ENCODE peak calls at places on chromosomes 11 and 22, in five cellular contexts. One of them, this sample, is unnamed.

GRCh38 chr11:34358258-34358665 is 452 bp upstream of the ABTB2 start:
- DNase-seq in posterior cingulate gyrus: no peak
- DNase-seq in MV-4-11: no peak
- DNase-seq in cardiac muscle cell: peak
- DNase-seq in fibroblast of lung: peak
- DNase-seq in this sample: peak

GRCh38 chr11:92035488-92035887 is 189.1 kb upstream of the FAT3 start:
- DNase-seq in posterior cingulate gyrus: no peak
- DNase-seq in MV-4-11: no peak
- DNase-seq in cardiac muscle cell: no peak
- DNase-seq in fibroblast of lung: no peak
- DNase-seq in this sample: no peak

GRCh38 chr11:8732276-8732675 is 49.7 kb downstream of the RPL27A start:
- DNase-seq in posterior cingulate gyrus: no peak
- DNase-seq in MV-4-11: peak
- DNase-seq in cardiac muscle cell: no peak
- DNase-seq in fibroblast of lung: no peak
- DNase-seq in this sample: no peak

GRCh38 chr11:116535954-116536353 is 236.8 kb downstream of the BUD13 start:
- DNase-seq in posterior cingulate gyrus: no peak
- DNase-seq in MV-4-11: no peak
- DNase-seq in cardiac muscle cell: no peak
- DNase-seq in fibroblast of lung: no peak
- DNase-seq in this sample: no peak

GRCh38 chr11:68342459-68343158 is 30.2 kb downstream of the LRP5 start:
- DNase-seq in posterior cingulate gyrus: no peak
- DNase-seq in MV-4-11: no peak
- DNase-seq in cardiac muscle cell: no peak
- DNase-seq in fibroblast of lung: peak
- DNase-seq in this sample: no peak

GRCh38 chr11:115765803-115766239 is 261.6 kb upstream of the CADM1 start:
- DNase-seq in posterior cingulate gyrus: no peak
- DNase-seq in MV-4-11: peak
- DNase-seq in cardiac muscle cell: no peak
- DNase-seq in fibroblast of lung: peak
- DNase-seq in this sample: no peak

GRCh38 chr11:124518900-124519541 is 24.4 kb downstream of the OR8B12 start:
- DNase-seq in posterior cingulate gyrus: no peak
- DNase-seq in MV-4-11: peak
- DNase-seq in cardiac muscle cell: no peak
- DNase-seq in fibroblast of lung: peak
- DNase-seq in this sample: no peak

GRCh38 chr11:119795231-119795630 is 66.2 kb upstream of the NECTIN1 start:
- DNase-seq in posterior cingulate gyrus: peak
- DNase-seq in MV-4-11: no peak
- DNase-seq in cardiac muscle cell: no peak
- DNase-seq in fibroblast of lung: peak
- DNase-seq in this sample: no peak

GRCh38 chr11:67371549-67372231 is 1.7 kb downstream of the CLCF1 start:
- DNase-seq in posterior cingulate gyrus: no peak
- DNase-seq in MV-4-11: peak
- DNase-seq in cardiac muscle cell: peak
- DNase-seq in fibroblast of lung: peak
- DNase-seq in this sample: peak

GRCh38 chr11:88103337-88104206 is 71.7 kb downstream of the RAB38 start:
- DNase-seq in posterior cingulate gyrus: no peak
- DNase-seq in MV-4-11: peak
- DNase-seq in cardiac muscle cell: peak
- DNase-seq in fibroblast of lung: peak
- DNase-seq in this sample: peak

GRCh38 chr11:68965901-68966868 is 14.6 kb downstream of the MRGPRD start:
- DNase-seq in posterior cingulate gyrus: peak
- DNase-seq in MV-4-11: no peak
- DNase-seq in cardiac muscle cell: no peak
- DNase-seq in fibroblast of lung: no peak
- DNase-seq in this sample: no peak

GRCh38 chr11:85823816-85824215 is 12.9 kb upstream of the SYTL2 start:
- DNase-seq in posterior cingulate gyrus: no peak
- DNase-seq in MV-4-11: no peak
- DNase-seq in cardiac muscle cell: no peak
- DNase-seq in fibroblast of lung: no peak
- DNase-seq in this sample: no peak

GRCh38 chr11:4539603-4540219 is 5.3 kb upstream of the OR52M1 start:
- DNase-seq in posterior cingulate gyrus: no peak
- DNase-seq in MV-4-11: no peak
- DNase-seq in cardiac muscle cell: peak
- DNase-seq in fibroblast of lung: peak
- DNase-seq in this sample: peak

GRCh38 chr22:30640361-30640760 is 4.8 kb downstream of the SLC35E4 start:
- DNase-seq in posterior cingulate gyrus: no peak
- DNase-seq in MV-4-11: no peak
- DNase-seq in cardiac muscle cell: no peak
- DNase-seq in fibroblast of lung: no peak
- DNase-seq in this sample: no peak

GRCh38 chr11:80146231-80146630 is 705.4 kb upstream of the TENM4 start:
- DNase-seq in posterior cingulate gyrus: no peak
- DNase-seq in MV-4-11: no peak
- DNase-seq in cardiac muscle cell: no peak
- DNase-seq in fibroblast of lung: peak
- DNase-seq in this sample: no peak

GRCh38 chr22:29994027-29994715 is 86.1 kb upstream of the HORMAD2 start:
- DNase-seq in posterior cingulate gyrus: no peak
- DNase-seq in MV-4-11: peak
- DNase-seq in cardiac muscle cell: no peak
- DNase-seq in fibroblast of lung: peak
- DNase-seq in this sample: peak

GRCh38 chr11:44943696-44944095 is 7.0 kb downstream of the TP53I11 start:
- DNase-seq in posterior cingulate gyrus: no peak
- DNase-seq in MV-4-11: no peak
- DNase-seq in cardiac muscle cell: no peak
- DNase-seq in fibroblast of lung: no peak
- DNase-seq in this sample: no peak

GRCh38 chr11:65446446-65447277 is 24.1 kb downstream of the NEAT1 start:
- DNase-seq in posterior cingulate gyrus: no peak
- DNase-seq in MV-4-11: no peak
- DNase-seq in cardiac muscle cell: no peak
- DNase-seq in fibroblast of lung: peak
- DNase-seq in this sample: no peak

GRCh38 chr11:93481696-93482095 is 61.5 kb downstream of the SMCO4 start:
- DNase-seq in posterior cingulate gyrus: no peak
- DNase-seq in MV-4-11: no peak
- DNase-seq in cardiac muscle cell: no peak
- DNase-seq in fibroblast of lung: no peak
- DNase-seq in this sample: no peak

GRCh38 chr11:76669901-76670474 is 559 bp downstream of the LRRC32 start:
- DNase-seq in posterior cingulate gyrus: peak
- DNase-seq in MV-4-11: no peak
- DNase-seq in cardiac muscle cell: peak
- DNase-seq in fibroblast of lung: peak
- DNase-seq in this sample: no peak

GRCh38 chr11:22244986-22245592 is 52.2 kb downstream of the ANO5 start:
- DNase-seq in posterior cingulate gyrus: peak
- DNase-seq in MV-4-11: peak
- DNase-seq in cardiac muscle cell: peak
- DNase-seq in fibroblast of lung: peak
- DNase-seq in this sample: peak

GRCh38 chr22:41290262-41291221 is 4.6 kb upstream of the RANGAP1 start:
- DNase-seq in posterior cingulate gyrus: no peak
- DNase-seq in MV-4-11: no peak
- DNase-seq in cardiac muscle cell: peak
- DNase-seq in fibroblast of lung: peak
- DNase-seq in this sample: no peak

GRCh38 chr11:91932151-91932821 is 292.3 kb upstream of the FAT3 start:
- DNase-seq in posterior cingulate gyrus: no peak
- DNase-seq in MV-4-11: no peak
- DNase-seq in cardiac muscle cell: no peak
- DNase-seq in fibroblast of lung: peak
- DNase-seq in this sample: no peak

GRCh38 chr11:77130763-77131513 is 2.9 kb downstream of the MYO7A start:
- DNase-seq in posterior cingulate gyrus: peak
- DNase-seq in MV-4-11: no peak
- DNase-seq in cardiac muscle cell: peak
- DNase-seq in fibroblast of lung: peak
- DNase-seq in this sample: peak

GRCh38 chr11:129864811-129865210 is 30.6 kb downstream of the NFRKB start:
- DNase-seq in posterior cingulate gyrus: no peak
- DNase-seq in MV-4-11: no peak
- DNase-seq in cardiac muscle cell: no peak
- DNase-seq in fibroblast of lung: no peak
- DNase-seq in this sample: no peak

GRCh38 chr11:12083380-12083779 is 27.0 kb upstream of the MICAL2 start:
- DNase-seq in posterior cingulate gyrus: no peak
- DNase-seq in MV-4-11: no peak
- DNase-seq in cardiac muscle cell: no peak
- DNase-seq in fibroblast of lung: no peak
- DNase-seq in this sample: no peak

GRCh38 chr11:96091476-96091875 is 167.6 kb upstream of the MTMR2 start:
- DNase-seq in posterior cingulate gyrus: no peak
- DNase-seq in MV-4-11: peak
- DNase-seq in cardiac muscle cell: no peak
- DNase-seq in fibroblast of lung: no peak
- DNase-seq in this sample: no peak

GRCh38 chr22:48753381-48753730 is 1074.3 kb downstream of the BRD1 start:
- DNase-seq in posterior cingulate gyrus: no peak
- DNase-seq in MV-4-11: no peak
- DNase-seq in cardiac muscle cell: no peak
- DNase-seq in fibroblast of lung: no peak
- DNase-seq in this sample: no peak

GRCh38 chr11:70535191-70535971 is 137.1 kb downstream of the CTTN start:
- DNase-seq in posterior cingulate gyrus: peak
- DNase-seq in MV-4-11: no peak
- DNase-seq in cardiac muscle cell: no peak
- DNase-seq in fibroblast of lung: no peak
- DNase-seq in this sample: no peak

GRCh38 chr11:128759597-128759996 is 65.7 kb downstream of the FLI1 start:
- DNase-seq in posterior cingulate gyrus: no peak
- DNase-seq in MV-4-11: no peak
- DNase-seq in cardiac muscle cell: no peak
- DNase-seq in fibroblast of lung: peak
- DNase-seq in this sample: no peak